ENCODE peak calls at places on chromosomes 2 and 18, in six cellular contexts. A is effector CD4-positive, alpha-beta T cell; K is stimulated activated CD8-positive, alpha-beta memory T cell treated with anti-CD3 and anti-CD28 coated beads, Interleukin-12 subunit alpha, Interleukin-12 subunit beta, amount 100 ng/mL, for 4 hours; X is NCI-H1092 treated with DMSO at 0.1 percent for 48 hours; U is RWPE1; M is fibroblast of the conjunctiva. V is an unnamed sample.

GRCh38 chr2:189300917-189301316 is 121.4 kb upstream of the COL5A2 start:
- DNase-seq in U (no peak), A (no peak), M (no peak), K (no peak), X (no peak), V (no peak)

GRCh38 chr2:7392076-7392787 is 475.0 kb downstream of the RNF144A start:
- DNase-seq in U (peak; percentile 8), K (no peak), X (no peak), A (no peak), M (no peak), V (no peak)

GRCh38 chr2:60676950-60677349 is 79.1 kb upstream of the PAPOLG start:
- DNase-seq in X (no peak), K (no peak), U (no peak), A (no peak), M (no peak), V (no peak)

GRCh38 chr2:240464514-240465241 is 29.2 kb downstream of the GPC1 start:
- DNase-seq in K (no peak), A (no peak), U (no peak), M (no peak), X (no peak), V (no peak)

GRCh38 chr2:165582409-165582808 is 112.9 kb downstream of the CSRNP3 start:
- DNase-seq in A (no peak), X (no peak), M (no peak), U (no peak), K (no peak), V (no peak)

GRCh38 chr2:231364961-231365810 is 30.3 kb upstream of the B3GNT7 start:
- DNase-seq in X (no peak), A (no peak), U (peak; percentile 79), K (no peak), M (peak; percentile 59), V (peak; percentile 78)

GRCh38 chr2:206958236-206958635 is 18.9 kb downstream of the CPO start:
- DNase-seq in U (no peak), X (no peak), K (no peak), A (no peak), M (no peak), V (no peak)

GRCh38 chr18:75362435-75362834 is 65.1 kb downstream of the SMIM21 start:
- DNase-seq in U (no peak), A (no peak), X (no peak), M (no peak), K (no peak), V (no peak)

GRCh38 chr18:28594034-28594433 is 417.1 kb upstream of the CDH2 start:
- DNase-seq in K (no peak), A (no peak), U (no peak), X (no peak), M (no peak), V (no peak)

GRCh38 chr18:10420561-10421352 is 33.7 kb upstream of the APCDD1 start:
- DNase-seq in A (no peak), M (no peak), X (no peak), U (no peak), K (no peak), V (peak; percentile 56)

GRCh38 chr18:48563027-48563426 is 24.2 kb downstream of the CTIF start:
- DNase-seq in U (peak; percentile 48), A (no peak), X (no peak), K (no peak), M (no peak), V (peak; percentile 73)

GRCh38 chr2:95043300-95043786 is 17.8 kb downstream of the MAL start:
- DNase-seq in M (peak; percentile 28), U (peak; percentile 74), K (no peak), X (peak; percentile 20), A (no peak), V (peak; percentile 96)

GRCh38 chr2:102059151-102059550 is 67.4 kb downstream of the IL1R2 start:
- DNase-seq in A (no peak), U (no peak), X (no peak), K (no peak), M (no peak), V (no peak)

GRCh38 chr2:147345246-147345645 is 499.6 kb upstream of the ACVR2A start:
- DNase-seq in U (peak; percentile 47), M (no peak), X (no peak), K (no peak), A (no peak), V (no peak)

GRCh38 chr2:146374505-146374904 is 1470.3 kb upstream of the ACVR2A start:
- DNase-seq in M (no peak), U (no peak), A (no peak), X (no peak), K (no peak), V (no peak)

GRCh38 chr18:59881728-59882685 is 17.8 kb upstream of the PMAIP1 start:
- DNase-seq in X (peak; percentile 17), U (no peak), A (no peak), K (no peak), M (no peak), V (no peak)

V was measured in AG08396.